ENCODE peak calls at places on chromosomes 6 and 20, in five cellular contexts. G is right atrium auricular region; N is activated CD4-positive, alpha-beta T cell treated with anti-CD3 and anti-CD28 coated beads, Interleukin-2, amount 50 U/mL, for 24 hours; K is NCI-H510A treated with DMSO at 0.1 percent for 48 hours; V is T1000. D is an unnamed sample.

GRCh38 chr6:135012764-135013163 is 41.9 kb downstream of the HBS1L start:
- DNase-seq in G (no peak), N (no peak), K (no peak), V (no peak), D (no peak)

GRCh38 chr6:138036955-138037592 is 70.1 kb downstream of the PERP start:
- DNase-seq in G (no peak), N (no peak), K (no peak), V (peak; percentile 60), D (no peak)

GRCh38 chr6:11740875-11741274 is 37.7 kb downstream of the ADTRP start:
- DNase-seq in G (no peak), N (no peak), K (no peak), V (no peak), D (no peak)

GRCh38 chr6:6466967-6467761 is 121.4 kb upstream of the LY86 start:
- DNase-seq in G (no peak), N (no peak), K (peak; percentile 2), V (no peak), D (no peak)

GRCh38 chr6:142746524-142746923 is 198.5 kb downstream of the HIVEP2 start:
- DNase-seq in G (no peak), N (no peak), K (no peak), V (no peak), D (no peak)

GRCh38 chr20:62303327-62304226 is 780 bp downstream of the ADRM1 start:
- DNase-seq in G (no peak), N (no peak), K (no peak), V (no peak), D (no peak)

GRCh38 chr20:50014570-50015562 is 32.1 kb downstream of the SNAI1 start:
- DNase-seq in G (no peak), N (no peak), K (no peak), V (no peak), D (no peak)

GRCh38 chr20:61295726-61296628 is 43.9 kb downstream of the CDH4 start:
- DNase-seq in G (no peak), N (no peak), K (no peak), V (no peak), D (no peak)

GRCh38 chr6:40387127-40387870 is 199.9 kb downstream of the LRFN2 start:
- DNase-seq in G (no peak), N (no peak), K (no peak), V (no peak), D (no peak)

GRCh38 chr6:80404889-80405288 is 298.4 kb downstream of the BCKDHB start:
- DNase-seq in G (no peak), N (no peak), K (no peak), V (no peak), D (no peak)

GRCh38 chr6:150998992-150999975 is 133.8 kb downstream of the MTHFD1L start:
- DNase-seq in G (no peak), N (no peak), K (no peak), V (no peak), D (no peak)

GRCh38 chr20:8431538-8432434 is 299.7 kb downstream of the PLCB1 start:
- DNase-seq in G (peak; percentile 68), N (no peak), K (peak; percentile 21), V (no peak), D (no peak)

GRCh38 chr20:35307666-35308653 is 15.7 kb upstream of the FAM83C start:
- DNase-seq in G (no peak), N (no peak), K (no peak), V (peak; percentile 86), D (no peak)

GRCh38 chr6:168596316-168596715 is 155.3 kb downstream of the SMOC2 start:
- DNase-seq in G (no peak), N (no peak), K (peak; percentile 68), V (no peak), D (peak; percentile 12)

GRCh38 chr20:50513169-50514034 is 3.2 kb downstream of the PTPN1 start:
- DNase-seq in G (no peak), N (no peak), K (peak; percentile 24), V (no peak), D (no peak)

GRCh38 chr6:154403803-154404202 is 47.2 kb upstream of the IPCEF1 start:
- DNase-seq in G (no peak), N (no peak), K (no peak), V (no peak), D (no peak)

GRCh38 chr6:105607624-105608392 is 204.9 kb upstream of the PREP start:
- DNase-seq in G (no peak), N (no peak), K (no peak), V (no peak), D (no peak)

GRCh38 chr20:1533059-1533458 is 24.4 kb downstream of the SIRPD start:
- DNase-seq in G (no peak), N (no peak), K (no peak), V (no peak), D (no peak)

D was measured in coronary artery.